ENCODE peak calls at places on chromosomes 4 and X, in six cellular contexts. G is uterus; M is CD4-positive, alpha-beta T cell; U is tibial artery; S is AG09309; V is choroid plexus epithelial cell. B is an unnamed sample.
A peak's percentile ranks its signal among the peaks of the same experiment; 100 is the strongest.

GRCh38 chr4:25654971-25655963 is at the start of gene SLC34A2:
- DNase-seq in G (no peak), M (no peak), U (no peak), S (no peak), V (no peak), B (no peak)

GRCh38 chr4:148454835-148455234 is 12.6 kb upstream of the NR3C2 start:
- DNase-seq in G (no peak), M (no peak), U (no peak), S (no peak), V (no peak), B (no peak)

GRCh38 chr4:182593864-182594263 is 323.3 kb downstream of the DCTD start:
- DNase-seq in G (no peak), M (no peak), U (no peak), S (no peak), V (peak; percentile 78), B (no peak)

GRCh38 chr4:74840931-74841330 is 46.6 kb upstream of the BTC start:
- DNase-seq in G (no peak), M (no peak), U (no peak), S (no peak), V (no peak), B (no peak)

GRCh38 chr4:116233971-116234370 is 851.4 kb downstream of the TRAM1L1 start:
- DNase-seq in G (no peak), M (no peak), U (no peak), S (no peak), V (no peak), B (no peak)

GRCh38 chr4:106529348-106530033 is 160.9 kb upstream of the GIMD1 start:
- DNase-seq in G (no peak), M (no peak), U (no peak), S (no peak), V (peak; percentile 13), B (no peak)

GRCh38 chrX:74104356-74105065 is 199.5 kb upstream of the ZCCHC13 start:
- DNase-seq in G (no peak), M (no peak), U (no peak), S (peak; percentile 33), V (peak; percentile 61), B (no peak)

GRCh38 chr4:175087156-175087555 is 169.0 kb downstream of the ADAM29 start:
- DNase-seq in G (no peak), M (no peak), U (no peak), S (no peak), V (no peak), B (no peak)

GRCh38 chrX:72348247-72348979 is 42.7 kb upstream of the CITED1 start:
- DNase-seq in G (no peak), M (no peak), U (no peak), S (no peak), V (no peak), B (no peak)

GRCh38 chr4:3869661-3870566 is 103.7 kb downstream of the ADRA2C start:
- DNase-seq in G (no peak), M (no peak), U (peak; percentile 41), S (no peak), V (no peak), B (no peak)

GRCh38 chr4:63937961-63938360 is 471.3 kb downstream of the TECRL start:
- DNase-seq in G (peak; percentile 65), M (no peak), U (no peak), S (no peak), V (peak; percentile 3), B (peak; percentile 0)

GRCh38 chrX:18983711-18984380 is at the start of gene PHKA2:
- DNase-seq in G (peak; percentile 37), M (peak; percentile 18), U (peak; percentile 74), S (no peak), V (no peak), B (no peak)

GRCh38 chr4:164803702-164804101 is 49.8 kb downstream of the SMIM31 start:
- DNase-seq in G (no peak), M (no peak), U (no peak), S (no peak), V (no peak), B (no peak)

GRCh38 chr4:1045193-1045594 is 33.8 kb downstream of the FGFRL1 start:
- DNase-seq in G (peak; percentile 19), M (no peak), U (peak; percentile 64), S (no peak), V (no peak), B (no peak)

GRCh38 chrX:38806054-38806389 is 4.8 kb downstream of the MID1IP1 start:
- DNase-seq in G (no peak), M (no peak), U (no peak), S (no peak), V (no peak), B (no peak)

GRCh38 chr4:118180776-118181175 is 146.5 kb downstream of the NDST3 start:
- DNase-seq in G (no peak), M (no peak), U (no peak), S (no peak), V (no peak), B (no peak)

GRCh38 chrX:108439961-108440696 is 491 bp downstream of the COL4A5 start:
- DNase-seq in G (peak; percentile 20), M (no peak), U (peak; percentile 47), S (no peak), V (peak; percentile 37), B (no peak)

GRCh38 chrX:41332988-41333743 is 796 bp upstream of the DDX3X start:
- DNase-seq in G (peak; percentile 90), M (peak; percentile 79), U (peak; percentile 89), S (peak; percentile 46), V (peak; percentile 81), B (peak; percentile 87)

GRCh38 chr4:140296871-140297570 is 76.4 kb upstream of the SCOC start:
- DNase-seq in G (peak; percentile 73), M (no peak), U (no peak), S (no peak), V (no peak), B (peak; percentile 26)

GRCh38 chr4:94373752-94374151 is 31.1 kb upstream of the HPGDS start:
- DNase-seq in G (no peak), M (no peak), U (no peak), S (no peak), V (no peak), B (no peak)

GRCh38 chrX:9899640-9900075 is 67.5 kb upstream of the CLDN34 start:
- DNase-seq in G (no peak), M (no peak), U (no peak), S (peak; percentile 71), V (peak; percentile 82), B (peak; percentile 85)

DNA sequence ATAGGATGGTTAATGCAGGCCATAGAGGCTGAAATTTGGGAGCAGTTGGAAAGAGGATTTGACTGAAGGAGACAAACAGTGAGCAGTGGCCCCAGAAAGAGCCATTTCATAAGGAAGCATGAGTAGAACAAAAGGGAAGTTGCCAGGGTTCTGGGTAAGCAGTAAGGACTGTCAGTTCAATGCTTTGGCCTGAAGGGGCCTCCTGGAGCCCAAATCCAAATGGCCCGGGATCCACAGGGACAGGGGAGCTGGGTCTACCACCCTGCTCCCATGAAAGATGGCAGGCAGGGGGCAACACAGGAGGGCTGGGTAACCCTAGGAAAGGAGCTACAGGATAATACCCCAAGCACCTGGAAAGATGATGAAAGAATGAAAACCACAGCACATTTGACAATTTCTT is 4.1 kb upstream of the INTS6L start:
- DNase-seq in G (no peak), M (no peak), U (no peak), S (no peak), V (no peak), B (no peak)
- TF ChIP-seq CTCF in G (no peak), M (no peak), U (no peak), S (no peak), V (peak; percentile 16), B (peak; percentile 27)

GRCh38 chrX:78595901-78596502 is 63.1 kb downstream of the RTL3 start:
- DNase-seq in G (no peak), M (no peak), U (no peak), S (no peak), V (peak; percentile 40), B (no peak)
- TF ChIP-seq CTCF in G (no peak), M (no peak), U (peak; percentile 9), S (peak; percentile 23), V (peak; percentile 60), B (no peak)

GRCh38 chr4:7974425-7974824 is 34.8 kb upstream of the AFAP1 start:
- DNase-seq in G (no peak), M (no peak), U (no peak), S (no peak), V (no peak), B (no peak)
- TF ChIP-seq CTCF in G (no peak), M (no peak), U (no peak), S (no peak), V (no peak), B (no peak)

GRCh38 chrX:48539345-48540014 is at the start of gene TBC1D25:
- DNase-seq in G (peak; percentile 98), M (peak; percentile 96), U (peak; percentile 98), S (peak; percentile 81), V (peak; percentile 98), B (peak; percentile 99)
- TF ChIP-seq CTCF in G (peak; percentile 21), M (peak; percentile 30), U (peak; percentile 25), S (peak; percentile 46), V (peak; percentile 41), B (peak; percentile 32)

GRCh38 chrX:152941328-152942111 is 43.7 kb downstream of the ZNF185 start:
- DNase-seq in G (peak; percentile 89), M (peak; percentile 88), U (peak; percentile 94), S (peak; percentile 48), V (peak; percentile 93), B (peak; percentile 90)
- TF ChIP-seq CTCF in G (peak; percentile 91), M (peak; percentile 66), U (peak; percentile 75), S (peak; percentile 74), V (peak; percentile 73), B (peak; percentile 49)

DNA sequence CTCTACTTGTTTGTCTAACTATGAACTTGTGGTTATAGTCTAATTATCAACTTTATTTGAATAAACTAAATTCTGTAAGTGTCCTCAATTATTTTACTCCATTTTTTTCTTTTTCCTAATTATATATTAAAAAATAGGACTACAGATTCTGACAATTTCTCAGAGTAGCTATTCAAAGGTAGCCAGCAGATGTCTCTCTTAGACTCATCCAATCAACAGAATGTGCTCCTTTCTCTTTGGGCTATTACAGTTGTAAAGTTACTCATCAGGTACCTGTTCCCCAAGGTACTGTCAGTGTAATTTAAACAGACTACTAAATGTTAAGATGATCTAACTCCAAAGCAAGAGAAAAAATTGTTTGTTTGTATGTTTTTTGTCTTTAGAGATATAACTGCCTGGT is 248.6 kb downstream of the PCDH18 start:
- DNase-seq in G (no peak), M (no peak), U (no peak), S (no peak), V (peak; percentile 75), B (peak; percentile 42)
- TF ChIP-seq CTCF in G (no peak), M (no peak), U (peak; percentile 13), S (peak; percentile 53), V (peak; percentile 65), B (peak; percentile 49)

DNA sequence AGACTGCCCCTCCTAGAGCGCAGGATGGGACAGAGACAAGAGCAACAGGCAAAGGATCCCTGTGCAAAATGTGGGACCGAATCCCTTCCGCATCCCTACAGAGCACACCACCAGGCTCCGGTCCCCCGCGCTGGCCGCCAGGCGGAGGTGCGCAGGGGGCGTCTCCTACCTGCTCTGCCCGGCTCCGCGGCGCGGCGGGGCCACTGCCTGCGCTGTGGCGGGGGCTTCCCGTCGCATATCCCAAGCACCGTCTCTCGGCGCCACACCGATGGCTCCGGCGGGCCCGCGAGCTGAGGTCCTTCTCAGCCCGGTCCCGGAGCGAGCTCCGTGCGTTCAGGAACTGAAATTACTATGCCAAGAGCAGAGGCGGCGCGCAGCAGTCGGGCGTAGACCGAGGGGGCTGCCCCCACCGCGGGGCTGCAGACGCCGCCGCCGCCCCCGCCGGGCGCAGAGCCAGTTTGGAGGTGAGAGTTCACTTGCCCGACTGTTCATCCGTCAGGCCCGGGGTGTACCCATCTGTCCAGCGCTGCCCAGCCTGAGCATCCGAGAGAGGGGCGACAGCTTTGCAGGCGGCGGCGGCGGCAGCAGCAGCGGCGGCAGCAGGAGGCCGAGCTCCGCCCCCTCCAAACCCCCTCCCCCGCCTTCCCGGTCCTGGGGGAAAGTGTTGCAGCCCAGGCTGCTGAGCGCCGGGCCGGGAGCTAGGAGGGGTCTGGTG is at the start of gene GPRIN3:
- DNase-seq in G (peak; percentile 16), M (peak; percentile 49), U (peak; percentile 68), S (no peak), V (no peak), B (peak; percentile 22)
- TF ChIP-seq CTCF in G (no peak), M (no peak), U (no peak), S (no peak), V (peak; percentile 18), B (no peak)